ENCODE peak calls at places on chromosomes 12 and 14, in ten cellular contexts. F is tibial artery, V is body of pancreas, Q is bronchial epithelial cell, C is lower lobe of right lung, J is right atrium auricular region, K is vagina, P is ascending aorta, W is GM23338, D is ovary. N is an unnamed sample.

GRCh38 chr12:130617219-130617618 is 98.9 kb downstream of the RIMBP2 start:
- DNase-seq in F (peak; percentile 38), V (no peak), Q (peak; percentile 2), C (no peak), J (no peak), K (no peak), P (no peak), W (no peak), D (no peak), N (no peak)

GRCh38 chr12:111412007-111412829 is 6.5 kb downstream of the SH2B3 start:
- DNase-seq in F (no peak), V (no peak), Q (no peak), C (no peak), J (no peak), K (no peak), P (no peak), W (peak; percentile 81), D (no peak), N (no peak)

GRCh38 chr14:65137648-65138317 is 35.5 kb upstream of the MAX start:
- DNase-seq in F (no peak), V (no peak), Q (peak; percentile 62), C (no peak), J (no peak), K (no peak), P (no peak), W (no peak), D (no peak), N (no peak)

GRCh38 chr12:79194595-79194994 is 330.0 kb downstream of the SYT1 start:
- DNase-seq in F (no peak), V (no peak), Q (peak; percentile 48), C (no peak), J (no peak), K (no peak), P (no peak), W (no peak), D (no peak), N (no peak)

GRCh38 chr12:118813778-118814359 is 167.5 kb upstream of the SRRM4 start:
- DNase-seq in F (no peak), V (no peak), Q (no peak), C (no peak), J (no peak), K (no peak), P (no peak), W (peak; percentile 29), D (no peak), N (no peak)

GRCh38 chr12:94674835-94675234 is 24.5 kb upstream of the TMCC3 start:
- DNase-seq in F (peak; percentile 74), V (no peak), Q (no peak), C (peak; percentile 58), J (peak; percentile 78), K (no peak), P (peak; percentile 73), W (no peak), D (no peak), N (no peak)

GRCh38 chr14:103905861-103906456 is 22.3 kb upstream of the TDRD9 start:
- DNase-seq in F (no peak), V (no peak), Q (no peak), C (peak; percentile 36), J (no peak), K (no peak), P (no peak), W (peak; percentile 68), D (no peak), N (no peak)

GRCh38 chr12:132593938-132594358 is 16.4 kb downstream of the LRCOL1 start:
- DNase-seq in F (peak; percentile 86), V (peak; percentile 96), Q (peak; percentile 86), C (peak; percentile 94), J (peak; percentile 79), K (no peak), P (peak; percentile 81), W (peak; percentile 98), D (peak; percentile 81), N (peak; percentile 79)

GRCh38 chr14:93212432-93212831 is 5.4 kb downstream of the UBR7 start:
- DNase-seq in F (no peak), V (no peak), Q (no peak), C (no peak), J (no peak), K (no peak), P (no peak), W (no peak), D (no peak), N (no peak)

GRCh38 chr14:93201155-93201704 is 5.6 kb downstream of the GON7 start:
- DNase-seq in F (no peak), V (no peak), Q (peak; percentile 27), C (no peak), J (no peak), K (no peak), P (no peak), W (no peak), D (no peak), N (no peak)

GRCh38 chr14:93207468-93208308 is 632 bp downstream of the UBR7 start:
- DNase-seq in F (peak; percentile 72), V (peak; percentile 66), Q (peak; percentile 75), C (no peak), J (no peak), K (no peak), P (peak; percentile 64), W (peak; percentile 78), D (no peak), N (no peak)

GRCh38 chr14:93206793-93207467 is at the start of the genes GON7 and UBR7:
- DNase-seq in F (peak; percentile 98), V (peak; percentile 96), Q (peak; percentile 93), C (peak; percentile 94), J (peak; percentile 94), K (peak; percentile 96), P (peak; percentile 97), W (peak; percentile 99), D (peak; percentile 93), N (peak; percentile 86)
- TF ChIP-seq CTCF in F (peak; percentile 36), V (peak; percentile 15), Q (peak; percentile 58), C (peak; percentile 48), J (no peak), K (no peak), P (peak; percentile 31), W (no peak), D (peak; percentile 29), N (peak; percentile 40)

DNA sequence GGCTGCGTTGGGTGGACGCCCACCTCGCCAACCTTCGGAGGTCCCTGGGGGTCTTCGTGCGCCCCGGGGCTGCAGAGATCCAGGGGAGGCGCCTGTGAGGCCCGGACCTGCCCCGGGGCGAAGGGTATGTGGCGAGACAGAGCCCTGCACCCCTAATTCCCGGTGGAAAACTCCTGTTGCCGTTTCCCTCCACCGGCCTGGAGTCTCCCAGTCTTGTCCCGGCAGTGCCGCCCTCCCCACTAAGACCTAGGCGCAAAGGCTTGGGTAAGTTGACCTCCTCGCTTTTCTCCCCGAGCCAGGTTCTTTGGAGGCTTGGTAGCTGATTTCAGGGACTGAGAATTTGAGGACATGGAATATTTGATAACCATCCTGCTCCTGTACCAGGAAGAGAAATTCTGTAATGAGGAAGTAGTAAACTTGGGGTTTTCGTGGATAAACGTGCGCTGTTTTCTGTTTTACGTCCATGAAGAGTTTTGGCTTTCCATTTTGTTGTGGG is 530 bp downstream of the APAF1 start:
- DNase-seq in F (no peak), V (peak; percentile 42), Q (peak; percentile 22), C (no peak), J (peak; percentile 61), K (no peak), P (no peak), W (peak; percentile 41), D (no peak), N (no peak)
- H3K4me3 ChIP-seq in F (peak overlapping the region; percentile 97), V (peak overlapping the region; percentile 94), Q (peak overlapping the region; percentile 95), C (peak overlapping the region; percentile 97), J (peak overlapping the region; percentile 99), K (peak overlapping the region; percentile 95), P (peak overlapping the region; percentile 75), W (peak overlapping the region; percentile 86), D (peak overlapping the region; percentile 82), N (peak overlapping the region; percentile 99)

GRCh38 chr14:73613046-73613383 is 698 bp downstream of the ACOT6 start:
- DNase-seq in F (no peak), V (no peak), Q (no peak), C (no peak), J (no peak), K (no peak), P (no peak), W (no peak), D (no peak), N (no peak)

GRCh38 chr14:73610692-73611091 is 1.6 kb upstream of the ACOT6 start:
- DNase-seq in F (no peak), V (no peak), Q (peak; percentile 26), C (no peak), J (no peak), K (no peak), P (no peak), W (peak; percentile 58), D (no peak), N (no peak)

GRCh38 chr14:73613419-73613963 is 1.2 kb downstream of the ACOT6 start:
- DNase-seq in F (no peak), V (no peak), Q (no peak), C (no peak), J (no peak), K (no peak), P (no peak), W (no peak), D (no peak), N (no peak)

GRCh38 chr14:73616831-73617230 is 4.5 kb downstream of the ACOT6 start:
- DNase-seq in F (no peak), V (no peak), Q (no peak), C (no peak), J (no peak), K (no peak), P (no peak), W (no peak), D (no peak), N (no peak)

GRCh38 chr14:73612339-73613045 is at the start of gene ACOT6:
- DNase-seq in F (peak; percentile 88), V (peak; percentile 79), Q (peak; percentile 55), C (peak; percentile 83), J (peak; percentile 76), K (no peak), P (peak; percentile 85), W (peak; percentile 94), D (peak; percentile 75), N (peak; percentile 10)
- H3K36me3 ChIP-seq in F (no peaks in the 10 kb centered on the region), V (no peaks in the 10 kb centered on the region), Q (no peaks in the 10 kb centered on the region), C (no peaks in the 10 kb centered on the region), J (no peaks in the 10 kb centered on the region), K (no peaks in the 10 kb centered on the region), P (no peaks in the 10 kb centered on the region), W (no peaks in the 10 kb centered on the region), D (no peaks in the 10 kb centered on the region), N (no peaks in the 10 kb centered on the region)

GRCh38 chr12:57896139-57896436 is 45.3 kb upstream of the ATP23 start:
- DNase-seq in F (no peak), V (no peak), Q (no peak), C (no peak), J (no peak), K (no peak), P (no peak), W (peak; percentile 36), D (no peak), N (no peak)

GRCh38 chr12:57897296-57897974 is 43.9 kb upstream of the ATP23 start:
- DNase-seq in F (no peak), V (no peak), Q (no peak), C (no peak), J (no peak), K (no peak), P (no peak), W (no peak), D (peak; percentile 31), N (no peak)

GRCh38 chr12:57895337-57896138 is 45.8 kb upstream of the ATP23 start:
- DNase-seq in F (no peak), V (no peak), Q (no peak), C (no peak), J (no peak), K (no peak), P (no peak), W (no peak), D (no peak), N (no peak)

GRCh38 chr12:57898308-57898970 is 42.9 kb upstream of the ATP23 start:
- DNase-seq in F (no peak), V (no peak), Q (peak; percentile 29), C (no peak), J (no peak), K (no peak), P (no peak), W (no peak), D (no peak), N (no peak)

DNA sequence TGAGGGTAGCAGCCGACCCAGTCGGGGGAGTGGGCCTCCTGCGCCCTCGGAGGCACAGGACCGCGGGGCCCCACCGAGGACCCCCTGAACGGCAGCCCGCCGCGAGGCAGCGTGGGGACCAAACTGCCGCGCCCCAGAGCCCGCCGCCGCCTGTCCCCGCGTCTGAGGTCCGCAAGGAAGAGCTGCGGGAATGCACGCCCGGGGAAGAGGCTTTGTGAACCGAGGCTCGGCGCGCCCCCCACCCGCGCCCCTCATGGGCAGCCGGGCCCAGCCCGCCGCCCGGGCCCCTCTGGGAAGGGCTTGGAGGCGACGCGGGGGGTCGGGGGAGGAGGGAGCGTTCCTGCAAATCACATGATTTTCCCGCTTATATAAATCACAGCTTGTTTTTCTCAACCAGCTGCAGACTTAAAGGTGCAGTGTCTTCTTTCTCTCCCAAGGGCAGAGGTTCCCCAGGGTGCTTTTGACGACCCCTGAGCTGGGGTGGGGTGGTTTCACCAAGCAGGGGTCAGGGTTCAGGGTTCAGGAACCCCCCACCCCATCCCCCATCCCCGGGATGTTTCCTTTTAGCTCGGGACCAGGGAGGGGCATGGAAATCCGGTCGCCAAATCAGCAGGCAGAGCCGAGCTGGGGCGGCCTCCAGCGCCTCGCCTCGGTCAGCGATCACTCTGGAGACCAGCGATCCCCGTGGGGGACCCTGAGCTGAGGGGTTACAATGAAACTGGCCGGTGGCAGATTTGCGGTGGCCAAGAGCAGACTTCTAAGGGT is 44.7 kb upstream of the ATP23 start:
- DNase-seq in F (peak; percentile 91), V (peak; percentile 77), Q (peak; percentile 27), C (peak; percentile 78), J (peak; percentile 83), K (no peak), P (peak; percentile 87), W (peak; percentile 78), D (peak; percentile 87), N (no peak)
- TF ChIP-seq CTCF in F (peak; percentile 41), V (no peak), Q (peak; percentile 42), C (peak; percentile 37), J (peak; percentile 33), K (peak; percentile 37), P (peak; percentile 67), W (peak; percentile 19), D (peak; percentile 5), N (peak; percentile 62)